ENCODE peak calls at places on chromosomes 4 and X, in seven cellular contexts. F is head of caudate nucleus; U is GM12892; W is HCEC 1CT; L is activated CD8-positive, alpha-beta memory T cell treated with anti-CD3 and anti-CD28 coated beads, Interleukin-2, amount 50 U/mL, for 48 hours; K is GM06990; R is NCI-H187 treated with DMSO at 0.1 percent for 48 hours. B is an unnamed sample.

GRCh38 chrX:22486326-22486725 is 213.6 kb downstream of the CBLL2 start:
- DNase-seq in W (no peak), K (no peak), R (no peak), L (no peak), U (no peak), F (no peak), B (no peak)

GRCh38 chrX:13518126-13518525 is 51.3 kb upstream of the EGFL6 start:
- DNase-seq in W (no peak), F (no peak), R (no peak), U (no peak), K (no peak), L (no peak), B (no peak)

GRCh38 chrX:16771483-16772398 is 14.5 kb upstream of the TXLNG start:
- DNase-seq in F (no peak), R (no peak), K (peak), L (no peak), U (no peak), W (peak), B (peak)

GRCh38 chr4:891747-892146 is 40.4 kb downstream of the GAK start:
- DNase-seq in U (no peak), L (no peak), W (no peak), K (no peak), R (no peak), F (no peak), B (no peak)

GRCh38 chr4:3766207-3766790 is at the start of gene ADRA2C:
- DNase-seq in U (no peak), W (no peak), R (no peak), L (no peak), K (no peak), F (peak), B (peak)

GRCh38 chrX:4850312-4850711 is 1136.9 kb upstream of the PRKX start:
- DNase-seq in U (no peak), F (no peak), L (no peak), R (no peak), K (no peak), W (no peak), B (no peak)

GRCh38 chrX:39721570-39722279 is 376.0 kb downstream of the BCOR start:
- DNase-seq in W (no peak), L (no peak), U (no peak), F (no peak), R (no peak), K (no peak), B (no peak)

GRCh38 chr4:139317635-139318034 is 15.4 kb upstream of the NDUFC1 start:
- DNase-seq in W (no peak), F (no peak), R (no peak), K (no peak), U (no peak), L (no peak), B (no peak)

B was measured in A549.